ENCODE peak calls at places on chromosome 5, in six cellular contexts. One of them, this sample, is unnamed.

GRCh38 chr5:1514027-1514818 is 9.5 kb downstream of the LPCAT1 start:
- DNase-seq in amniotic stem cell: no peak
- DNase-seq in NCI-H526 treated with DMSO at 0.1 percent for 48 hours: no peak
- DNase-seq in NCI-H82: no peak
- DNase-seq in ACHN: no peak
- DNase-seq in NT2/D1: no peak
- DNase-seq in this sample: no peak

GRCh38 chr5:150485770-150486401 is 22.0 kb upstream of the NDST1 start:
- DNase-seq in ACHN: peak; percentile 46
- DNase-seq in NT2/D1: no peak
- DNase-seq in amniotic stem cell: no peak
- DNase-seq in NCI-H526 treated with DMSO at 0.1 percent for 48 hours: no peak
- DNase-seq in NCI-H82: peak; percentile 53
- DNase-seq in this sample: no peak

GRCh38 chr5:25327173-25327572 is 682.4 kb upstream of the CDH10 start:
- DNase-seq in ACHN: no peak
- DNase-seq in NT2/D1: no peak
- DNase-seq in NCI-H82: no peak
- DNase-seq in amniotic stem cell: no peak
- DNase-seq in NCI-H526 treated with DMSO at 0.1 percent for 48 hours: no peak
- DNase-seq in this sample: no peak

GRCh38 chr5:3594514-3595101 is 1.0 kb upstream of the IRX1 start:
- DNase-seq in amniotic stem cell: no peak
- DNase-seq in NCI-H526 treated with DMSO at 0.1 percent for 48 hours: peak; percentile 62
- DNase-seq in NCI-H82: peak; percentile 21
- DNase-seq in ACHN: peak; percentile 2
- DNase-seq in NT2/D1: no peak
- DNase-seq in this sample: no peak

GRCh38 chr5:96329294-96329693 is 103.8 kb downstream of the PCSK1 start:
- DNase-seq in NCI-H82: no peak
- DNase-seq in NT2/D1: no peak
- DNase-seq in ACHN: no peak
- DNase-seq in amniotic stem cell: no peak
- DNase-seq in NCI-H526 treated with DMSO at 0.1 percent for 48 hours: no peak
- DNase-seq in this sample: no peak

GRCh38 chr5:53167836-53168235 is 58.3 kb upstream of the MOCS2 start:
- DNase-seq in NCI-H526 treated with DMSO at 0.1 percent for 48 hours: no peak
- DNase-seq in NCI-H82: no peak
- DNase-seq in amniotic stem cell: no peak
- DNase-seq in ACHN: no peak
- DNase-seq in NT2/D1: no peak
- DNase-seq in this sample: no peak

GRCh38 chr5:153796527-153796926 is 242.2 kb downstream of the FAM114A2 start:
- DNase-seq in ACHN: no peak
- DNase-seq in amniotic stem cell: no peak
- DNase-seq in NT2/D1: no peak
- DNase-seq in NCI-H82: no peak
- DNase-seq in NCI-H526 treated with DMSO at 0.1 percent for 48 hours: no peak
- DNase-seq in this sample: no peak

GRCh38 chr5:66929995-66930394 is 266.6 kb downstream of the CD180 start:
- DNase-seq in NCI-H526 treated with DMSO at 0.1 percent for 48 hours: no peak
- DNase-seq in ACHN: no peak
- DNase-seq in NT2/D1: no peak
- DNase-seq in amniotic stem cell: no peak
- DNase-seq in NCI-H82: no peak
- DNase-seq in this sample: no peak

GRCh38 chr5:139105621-139106071 is 92.5 kb downstream of the SIL1 start:
- DNase-seq in NCI-H526 treated with DMSO at 0.1 percent for 48 hours: peak; percentile 90
- DNase-seq in ACHN: no peak
- DNase-seq in amniotic stem cell: no peak
- DNase-seq in NCI-H82: peak; percentile 91
- DNase-seq in NT2/D1: no peak
- DNase-seq in this sample: no peak

GRCh38 chr5:58787982-58788381 is 205.1 kb downstream of the RAB3C start:
- DNase-seq in NT2/D1: no peak
- DNase-seq in NCI-H82: peak; percentile 90
- DNase-seq in ACHN: no peak
- DNase-seq in amniotic stem cell: no peak
- DNase-seq in NCI-H526 treated with DMSO at 0.1 percent for 48 hours: no peak
- DNase-seq in this sample: no peak

GRCh38 chr5:133232011-133232410 is 180.2 kb downstream of the HSPA4 start:
- DNase-seq in NT2/D1: no peak
- DNase-seq in NCI-H526 treated with DMSO at 0.1 percent for 48 hours: no peak
- DNase-seq in NCI-H82: no peak
- DNase-seq in ACHN: no peak
- DNase-seq in amniotic stem cell: no peak
- DNase-seq in this sample: no peak

GRCh38 chr5:136699661-136700060 is 334.3 kb upstream of the TRPC7 start:
- DNase-seq in NCI-H526 treated with DMSO at 0.1 percent for 48 hours: no peak
- DNase-seq in amniotic stem cell: no peak
- DNase-seq in NT2/D1: no peak
- DNase-seq in NCI-H82: no peak
- DNase-seq in ACHN: no peak
- DNase-seq in this sample: no peak

GRCh38 chr5:33425334-33425733 is 15.4 kb upstream of the TARS1 start:
- DNase-seq in NT2/D1: no peak
- DNase-seq in amniotic stem cell: no peak
- DNase-seq in NCI-H526 treated with DMSO at 0.1 percent for 48 hours: no peak
- DNase-seq in ACHN: no peak
- DNase-seq in NCI-H82: no peak
- DNase-seq in this sample: no peak

GRCh38 chr5:111932628-111933027 is 175.6 kb upstream of the NREP start:
- DNase-seq in amniotic stem cell: no peak
- DNase-seq in NT2/D1: no peak
- DNase-seq in ACHN: peak; percentile 41
- DNase-seq in NCI-H526 treated with DMSO at 0.1 percent for 48 hours: no peak
- DNase-seq in NCI-H82: no peak
- DNase-seq in this sample: no peak

This sample was measured in H54.